ENCODE peak calls at places on chromosomes 13 and 19, in ten cellular contexts. One of them, this sample, is unnamed.

GRCh38 chr19:32203161-32203560 is 142.2 kb upstream of the ZNF507 start:
- DNase-seq in EH: no peak
- DNase-seq in NCI-H1105 treated with DMSO at 0.1 percent for 48 hours: no peak
- DNase-seq in effector CD4-positive, alpha-beta T cell: no peak
- DNase-seq in activated T-helper 1 cell treated with anti-CD3 and anti-CD28 coated beads, Interleukin-2, amount 50 U/mL, for 16 hours: no peak
- DNase-seq in CD4-positive, alpha-beta T cell: no peak
- DNase-seq in IMR-90: no peak
- DNase-seq in adrenal gland: no peak
- DNase-seq in activated CD8-positive, alpha-beta memory T cell treated with anti-CD3 and anti-CD28 coated beads for 48 hours: no peak
- DNase-seq in stimulated activated CD4-positive, alpha-beta T cell treated with anti-CD3 and anti-CD28 coated beads, Interleukin-4, amount 100 ng/mL, for 48 hours: no peak
- DNase-seq in this sample: no peak

GRCh38 chr19:46932346-46932745 is 71.5 kb downstream of the ARHGAP35 start:
- DNase-seq in activated T-helper 1 cell treated with anti-CD3 and anti-CD28 coated beads, Interleukin-2, amount 50 U/mL, for 16 hours: no peak
- DNase-seq in stimulated activated CD4-positive, alpha-beta T cell treated with anti-CD3 and anti-CD28 coated beads, Interleukin-4, amount 100 ng/mL, for 48 hours: no peak
- DNase-seq in effector CD4-positive, alpha-beta T cell: no peak
- DNase-seq in IMR-90: peak; percentile 62
- DNase-seq in CD4-positive, alpha-beta T cell: no peak
- DNase-seq in EH: peak; percentile 88
- DNase-seq in NCI-H1105 treated with DMSO at 0.1 percent for 48 hours: no peak
- DNase-seq in activated CD8-positive, alpha-beta memory T cell treated with anti-CD3 and anti-CD28 coated beads for 48 hours: no peak
- DNase-seq in adrenal gland: no peak
- DNase-seq in this sample: peak; percentile 34

GRCh38 chr19:3073931-3074595 is 11.8 kb upstream of the TLE5 start:
- DNase-seq in activated CD8-positive, alpha-beta memory T cell treated with anti-CD3 and anti-CD28 coated beads for 48 hours: no peak
- DNase-seq in IMR-90: no peak
- DNase-seq in activated T-helper 1 cell treated with anti-CD3 and anti-CD28 coated beads, Interleukin-2, amount 50 U/mL, for 16 hours: no peak
- DNase-seq in adrenal gland: peak; percentile 75
- DNase-seq in effector CD4-positive, alpha-beta T cell: no peak
- DNase-seq in EH: peak; percentile 39
- DNase-seq in CD4-positive, alpha-beta T cell: no peak
- DNase-seq in NCI-H1105 treated with DMSO at 0.1 percent for 48 hours: no peak
- DNase-seq in stimulated activated CD4-positive, alpha-beta T cell treated with anti-CD3 and anti-CD28 coated beads, Interleukin-4, amount 100 ng/mL, for 48 hours: no peak
- DNase-seq in this sample: no peak

GRCh38 chr19:4414800-4415251 is 12.4 kb downstream of the CHAF1A start:
- DNase-seq in adrenal gland: peak; percentile 32
- DNase-seq in stimulated activated CD4-positive, alpha-beta T cell treated with anti-CD3 and anti-CD28 coated beads, Interleukin-4, amount 100 ng/mL, for 48 hours: no peak
- DNase-seq in IMR-90: peak; percentile 61
- DNase-seq in activated CD8-positive, alpha-beta memory T cell treated with anti-CD3 and anti-CD28 coated beads for 48 hours: no peak
- DNase-seq in effector CD4-positive, alpha-beta T cell: no peak
- DNase-seq in activated T-helper 1 cell treated with anti-CD3 and anti-CD28 coated beads, Interleukin-2, amount 50 U/mL, for 16 hours: no peak
- DNase-seq in CD4-positive, alpha-beta T cell: no peak
- DNase-seq in NCI-H1105 treated with DMSO at 0.1 percent for 48 hours: no peak
- DNase-seq in EH: no peak
- DNase-seq in this sample: peak; percentile 36

GRCh38 chr13:33251131-33251629 is 34.4 kb downstream of the STARD13 start:
- DNase-seq in effector CD4-positive, alpha-beta T cell: no peak
- DNase-seq in EH: peak; percentile 98
- DNase-seq in adrenal gland: peak; percentile 85
- DNase-seq in activated T-helper 1 cell treated with anti-CD3 and anti-CD28 coated beads, Interleukin-2, amount 50 U/mL, for 16 hours: no peak
- DNase-seq in stimulated activated CD4-positive, alpha-beta T cell treated with anti-CD3 and anti-CD28 coated beads, Interleukin-4, amount 100 ng/mL, for 48 hours: no peak
- DNase-seq in IMR-90: peak; percentile 99
- DNase-seq in CD4-positive, alpha-beta T cell: no peak
- DNase-seq in activated CD8-positive, alpha-beta memory T cell treated with anti-CD3 and anti-CD28 coated beads for 48 hours: no peak
- DNase-seq in NCI-H1105 treated with DMSO at 0.1 percent for 48 hours: no peak
- DNase-seq in this sample: peak; percentile 95

GRCh38 chr13:33004454-33004853 is 11.8 kb upstream of the KL start:
- DNase-seq in activated CD8-positive, alpha-beta memory T cell treated with anti-CD3 and anti-CD28 coated beads for 48 hours: no peak
- DNase-seq in IMR-90: no peak
- DNase-seq in EH: no peak
- DNase-seq in effector CD4-positive, alpha-beta T cell: no peak
- DNase-seq in activated T-helper 1 cell treated with anti-CD3 and anti-CD28 coated beads, Interleukin-2, amount 50 U/mL, for 16 hours: no peak
- DNase-seq in NCI-H1105 treated with DMSO at 0.1 percent for 48 hours: no peak
- DNase-seq in stimulated activated CD4-positive, alpha-beta T cell treated with anti-CD3 and anti-CD28 coated beads, Interleukin-4, amount 100 ng/mL, for 48 hours: no peak
- DNase-seq in adrenal gland: peak; percentile 29
- DNase-seq in CD4-positive, alpha-beta T cell: no peak
- DNase-seq in this sample: peak; percentile 37

GRCh38 chr19:23896912-23897311 is 17.8 kb upstream of the ZNF726 start:
- DNase-seq in stimulated activated CD4-positive, alpha-beta T cell treated with anti-CD3 and anti-CD28 coated beads, Interleukin-4, amount 100 ng/mL, for 48 hours: no peak
- DNase-seq in effector CD4-positive, alpha-beta T cell: no peak
- DNase-seq in IMR-90: no peak
- DNase-seq in CD4-positive, alpha-beta T cell: no peak
- DNase-seq in NCI-H1105 treated with DMSO at 0.1 percent for 48 hours: no peak
- DNase-seq in activated CD8-positive, alpha-beta memory T cell treated with anti-CD3 and anti-CD28 coated beads for 48 hours: no peak
- DNase-seq in adrenal gland: no peak
- DNase-seq in activated T-helper 1 cell treated with anti-CD3 and anti-CD28 coated beads, Interleukin-2, amount 50 U/mL, for 16 hours: no peak
- DNase-seq in EH: no peak
- DNase-seq in this sample: no peak

GRCh38 chr19:9622531-9622930 is 1.5 kb upstream of the ZNF561 start:
- DNase-seq in effector CD4-positive, alpha-beta T cell: no peak
- DNase-seq in stimulated activated CD4-positive, alpha-beta T cell treated with anti-CD3 and anti-CD28 coated beads, Interleukin-4, amount 100 ng/mL, for 48 hours: no peak
- DNase-seq in NCI-H1105 treated with DMSO at 0.1 percent for 48 hours: no peak
- DNase-seq in IMR-90: no peak
- DNase-seq in adrenal gland: no peak
- DNase-seq in activated T-helper 1 cell treated with anti-CD3 and anti-CD28 coated beads, Interleukin-2, amount 50 U/mL, for 16 hours: no peak
- DNase-seq in EH: peak; percentile 52
- DNase-seq in activated CD8-positive, alpha-beta memory T cell treated with anti-CD3 and anti-CD28 coated beads for 48 hours: no peak
- DNase-seq in CD4-positive, alpha-beta T cell: no peak
- DNase-seq in this sample: no peak

GRCh38 chr13:50911051-50911690 is 1.6 kb downstream of the RNASEH2B start:
- DNase-seq in NCI-H1105 treated with DMSO at 0.1 percent for 48 hours: no peak
- DNase-seq in EH: peak; percentile 11
- DNase-seq in CD4-positive, alpha-beta T cell: no peak
- DNase-seq in effector CD4-positive, alpha-beta T cell: no peak
- DNase-seq in stimulated activated CD4-positive, alpha-beta T cell treated with anti-CD3 and anti-CD28 coated beads, Interleukin-4, amount 100 ng/mL, for 48 hours: no peak
- DNase-seq in IMR-90: no peak
- DNase-seq in activated T-helper 1 cell treated with anti-CD3 and anti-CD28 coated beads, Interleukin-2, amount 50 U/mL, for 16 hours: no peak
- DNase-seq in activated CD8-positive, alpha-beta memory T cell treated with anti-CD3 and anti-CD28 coated beads for 48 hours: no peak
- DNase-seq in adrenal gland: no peak
- DNase-seq in this sample: no peak

GRCh38 chr19:4304509-4305252 is at the start of gene FSD1:
- DNase-seq in EH: peak; percentile 71
- DNase-seq in activated CD8-positive, alpha-beta memory T cell treated with anti-CD3 and anti-CD28 coated beads for 48 hours: peak; percentile 70
- DNase-seq in stimulated activated CD4-positive, alpha-beta T cell treated with anti-CD3 and anti-CD28 coated beads, Interleukin-4, amount 100 ng/mL, for 48 hours: peak; percentile 77
- DNase-seq in IMR-90: peak; percentile 40
- DNase-seq in adrenal gland: no peak
- DNase-seq in activated T-helper 1 cell treated with anti-CD3 and anti-CD28 coated beads, Interleukin-2, amount 50 U/mL, for 16 hours: no peak
- DNase-seq in CD4-positive, alpha-beta T cell: peak; percentile 68
- DNase-seq in NCI-H1105 treated with DMSO at 0.1 percent for 48 hours: peak; percentile 67
- DNase-seq in effector CD4-positive, alpha-beta T cell: peak; percentile 28
- DNase-seq in this sample: peak; percentile 20

GRCh38 chr13:26042781-26043180 is 9.0 kb downstream of the SHISA2 start:
- DNase-seq in activated CD8-positive, alpha-beta memory T cell treated with anti-CD3 and anti-CD28 coated beads for 48 hours: no peak
- DNase-seq in CD4-positive, alpha-beta T cell: no peak
- DNase-seq in effector CD4-positive, alpha-beta T cell: no peak
- DNase-seq in activated T-helper 1 cell treated with anti-CD3 and anti-CD28 coated beads, Interleukin-2, amount 50 U/mL, for 16 hours: no peak
- DNase-seq in adrenal gland: no peak
- DNase-seq in NCI-H1105 treated with DMSO at 0.1 percent for 48 hours: no peak
- DNase-seq in IMR-90: no peak
- DNase-seq in stimulated activated CD4-positive, alpha-beta T cell treated with anti-CD3 and anti-CD28 coated beads, Interleukin-4, amount 100 ng/mL, for 48 hours: no peak
- DNase-seq in EH: no peak
- DNase-seq in this sample: no peak

GRCh38 chr19:38375748-38376147 is 1.4 kb downstream of the PSMD8 start:
- DNase-seq in EH: peak; percentile 67
- DNase-seq in activated T-helper 1 cell treated with anti-CD3 and anti-CD28 coated beads, Interleukin-2, amount 50 U/mL, for 16 hours: no peak
- DNase-seq in adrenal gland: no peak
- DNase-seq in NCI-H1105 treated with DMSO at 0.1 percent for 48 hours: no peak
- DNase-seq in IMR-90: peak; percentile 20
- DNase-seq in CD4-positive, alpha-beta T cell: no peak
- DNase-seq in effector CD4-positive, alpha-beta T cell: no peak
- DNase-seq in stimulated activated CD4-positive, alpha-beta T cell treated with anti-CD3 and anti-CD28 coated beads, Interleukin-4, amount 100 ng/mL, for 48 hours: no peak
- DNase-seq in activated CD8-positive, alpha-beta memory T cell treated with anti-CD3 and anti-CD28 coated beads for 48 hours: no peak
- DNase-seq in this sample: peak; percentile 17

GRCh38 chr19:29389495-29389894 is 136.3 kb upstream of the VSTM2B start:
- DNase-seq in effector CD4-positive, alpha-beta T cell: no peak
- DNase-seq in CD4-positive, alpha-beta T cell: no peak
- DNase-seq in stimulated activated CD4-positive, alpha-beta T cell treated with anti-CD3 and anti-CD28 coated beads, Interleukin-4, amount 100 ng/mL, for 48 hours: no peak
- DNase-seq in IMR-90: no peak
- DNase-seq in activated CD8-positive, alpha-beta memory T cell treated with anti-CD3 and anti-CD28 coated beads for 48 hours: no peak
- DNase-seq in adrenal gland: no peak
- DNase-seq in activated T-helper 1 cell treated with anti-CD3 and anti-CD28 coated beads, Interleukin-2, amount 50 U/mL, for 16 hours: no peak
- DNase-seq in NCI-H1105 treated with DMSO at 0.1 percent for 48 hours: no peak
- DNase-seq in EH: no peak
- DNase-seq in this sample: no peak

GRCh38 chr13:50244913-50245574 is 229.8 kb downstream of the KCNRG start:
- DNase-seq in NCI-H1105 treated with DMSO at 0.1 percent for 48 hours: no peak
- DNase-seq in CD4-positive, alpha-beta T cell: no peak
- DNase-seq in effector CD4-positive, alpha-beta T cell: no peak
- DNase-seq in activated T-helper 1 cell treated with anti-CD3 and anti-CD28 coated beads, Interleukin-2, amount 50 U/mL, for 16 hours: no peak
- DNase-seq in EH: peak; percentile 86
- DNase-seq in IMR-90: peak; percentile 88
- DNase-seq in adrenal gland: peak; percentile 32
- DNase-seq in activated CD8-positive, alpha-beta memory T cell treated with anti-CD3 and anti-CD28 coated beads for 48 hours: no peak
- DNase-seq in stimulated activated CD4-positive, alpha-beta T cell treated with anti-CD3 and anti-CD28 coated beads, Interleukin-4, amount 100 ng/mL, for 48 hours: peak; percentile 28
- DNase-seq in this sample: peak; percentile 79

GRCh38 chr13:38045278-38046048 is 175.9 kb upstream of the TRPC4 start:
- DNase-seq in CD4-positive, alpha-beta T cell: no peak
- DNase-seq in EH: peak; percentile 68
- DNase-seq in effector CD4-positive, alpha-beta T cell: no peak
- DNase-seq in stimulated activated CD4-positive, alpha-beta T cell treated with anti-CD3 and anti-CD28 coated beads, Interleukin-4, amount 100 ng/mL, for 48 hours: no peak
- DNase-seq in NCI-H1105 treated with DMSO at 0.1 percent for 48 hours: no peak
- DNase-seq in IMR-90: peak; percentile 33
- DNase-seq in activated T-helper 1 cell treated with anti-CD3 and anti-CD28 coated beads, Interleukin-2, amount 50 U/mL, for 16 hours: no peak
- DNase-seq in adrenal gland: no peak
- DNase-seq in activated CD8-positive, alpha-beta memory T cell treated with anti-CD3 and anti-CD28 coated beads for 48 hours: no peak
- DNase-seq in this sample: no peak

GRCh38 chr19:6663236-6664187 is 6.4 kb downstream of the TNFSF14 start:
- DNase-seq in activated CD8-positive, alpha-beta memory T cell treated with anti-CD3 and anti-CD28 coated beads for 48 hours: no peak
- DNase-seq in adrenal gland: no peak
- DNase-seq in stimulated activated CD4-positive, alpha-beta T cell treated with anti-CD3 and anti-CD28 coated beads, Interleukin-4, amount 100 ng/mL, for 48 hours: no peak
- DNase-seq in IMR-90: no peak
- DNase-seq in EH: no peak
- DNase-seq in NCI-H1105 treated with DMSO at 0.1 percent for 48 hours: no peak
- DNase-seq in CD4-positive, alpha-beta T cell: no peak
- DNase-seq in effector CD4-positive, alpha-beta T cell: peak; percentile 25
- DNase-seq in activated T-helper 1 cell treated with anti-CD3 and anti-CD28 coated beads, Interleukin-2, amount 50 U/mL, for 16 hours: no peak
- DNase-seq in this sample: no peak

GRCh38 chr19:7622933-7623685 is 6.2 kb downstream of the XAB2 start:
- DNase-seq in adrenal gland: no peak
- DNase-seq in IMR-90: no peak
- DNase-seq in NCI-H1105 treated with DMSO at 0.1 percent for 48 hours: no peak
- DNase-seq in activated T-helper 1 cell treated with anti-CD3 and anti-CD28 coated beads, Interleukin-2, amount 50 U/mL, for 16 hours: no peak
- DNase-seq in EH: no peak
- DNase-seq in stimulated activated CD4-positive, alpha-beta T cell treated with anti-CD3 and anti-CD28 coated beads, Interleukin-4, amount 100 ng/mL, for 48 hours: no peak
- DNase-seq in activated CD8-positive, alpha-beta memory T cell treated with anti-CD3 and anti-CD28 coated beads for 48 hours: no peak
- DNase-seq in effector CD4-positive, alpha-beta T cell: no peak
- DNase-seq in CD4-positive, alpha-beta T cell: no peak
- DNase-seq in this sample: no peak

GRCh38 chr19:47497073-47497766 is 13.2 kb upstream of the KPTN start:
- DNase-seq in activated T-helper 1 cell treated with anti-CD3 and anti-CD28 coated beads, Interleukin-2, amount 50 U/mL, for 16 hours: no peak
- DNase-seq in IMR-90: no peak
- DNase-seq in stimulated activated CD4-positive, alpha-beta T cell treated with anti-CD3 and anti-CD28 coated beads, Interleukin-4, amount 100 ng/mL, for 48 hours: no peak
- DNase-seq in EH: no peak
- DNase-seq in activated CD8-positive, alpha-beta memory T cell treated with anti-CD3 and anti-CD28 coated beads for 48 hours: no peak
- DNase-seq in adrenal gland: no peak
- DNase-seq in effector CD4-positive, alpha-beta T cell: no peak
- DNase-seq in CD4-positive, alpha-beta T cell: no peak
- DNase-seq in NCI-H1105 treated with DMSO at 0.1 percent for 48 hours: no peak
- DNase-seq in this sample: no peak

GRCh38 chr19:16285769-16286564 is 38.7 kb upstream of the KLF2 start:
- DNase-seq in IMR-90: no peak
- DNase-seq in CD4-positive, alpha-beta T cell: no peak
- DNase-seq in EH: peak; percentile 4
- DNase-seq in activated CD8-positive, alpha-beta memory T cell treated with anti-CD3 and anti-CD28 coated beads for 48 hours: no peak
- DNase-seq in stimulated activated CD4-positive, alpha-beta T cell treated with anti-CD3 and anti-CD28 coated beads, Interleukin-4, amount 100 ng/mL, for 48 hours: no peak
- DNase-seq in NCI-H1105 treated with DMSO at 0.1 percent for 48 hours: peak; percentile 4
- DNase-seq in activated T-helper 1 cell treated with anti-CD3 and anti-CD28 coated beads, Interleukin-2, amount 50 U/mL, for 16 hours: no peak
- DNase-seq in effector CD4-positive, alpha-beta T cell: no peak
- DNase-seq in adrenal gland: no peak
- DNase-seq in this sample: no peak

GRCh38 chr19:3981373-3981735 is 3.9 kb downstream of the EEF2 start:
- DNase-seq in activated T-helper 1 cell treated with anti-CD3 and anti-CD28 coated beads, Interleukin-2, amount 50 U/mL, for 16 hours: no peak
- DNase-seq in NCI-H1105 treated with DMSO at 0.1 percent for 48 hours: no peak
- DNase-seq in stimulated activated CD4-positive, alpha-beta T cell treated with anti-CD3 and anti-CD28 coated beads, Interleukin-4, amount 100 ng/mL, for 48 hours: no peak
- DNase-seq in effector CD4-positive, alpha-beta T cell: no peak
- DNase-seq in adrenal gland: no peak
- DNase-seq in EH: no peak
- DNase-seq in activated CD8-positive, alpha-beta memory T cell treated with anti-CD3 and anti-CD28 coated beads for 48 hours: no peak
- DNase-seq in IMR-90: no peak
- DNase-seq in CD4-positive, alpha-beta T cell: no peak
- DNase-seq in this sample: no peak

GRCh38 chr13:30042891-30043630 is 192.6 kb upstream of the UBL3 start:
- DNase-seq in stimulated activated CD4-positive, alpha-beta T cell treated with anti-CD3 and anti-CD28 coated beads, Interleukin-4, amount 100 ng/mL, for 48 hours: no peak
- DNase-seq in IMR-90: no peak
- DNase-seq in CD4-positive, alpha-beta T cell: no peak
- DNase-seq in adrenal gland: no peak
- DNase-seq in activated CD8-positive, alpha-beta memory T cell treated with anti-CD3 and anti-CD28 coated beads for 48 hours: no peak
- DNase-seq in effector CD4-positive, alpha-beta T cell: no peak
- DNase-seq in EH: no peak
- DNase-seq in NCI-H1105 treated with DMSO at 0.1 percent for 48 hours: no peak
- DNase-seq in activated T-helper 1 cell treated with anti-CD3 and anti-CD28 coated beads, Interleukin-2, amount 50 U/mL, for 16 hours: no peak
- DNase-seq in this sample: no peak

GRCh38 chr19:44566984-44567383 is 37.5 kb upstream of the CEACAM20 start:
- DNase-seq in activated T-helper 1 cell treated with anti-CD3 and anti-CD28 coated beads, Interleukin-2, amount 50 U/mL, for 16 hours: no peak
- DNase-seq in NCI-H1105 treated with DMSO at 0.1 percent for 48 hours: no peak
- DNase-seq in EH: no peak
- DNase-seq in IMR-90: no peak
- DNase-seq in CD4-positive, alpha-beta T cell: no peak
- DNase-seq in adrenal gland: no peak
- DNase-seq in effector CD4-positive, alpha-beta T cell: no peak
- DNase-seq in stimulated activated CD4-positive, alpha-beta T cell treated with anti-CD3 and anti-CD28 coated beads, Interleukin-4, amount 100 ng/mL, for 48 hours: no peak
- DNase-seq in activated CD8-positive, alpha-beta memory T cell treated with anti-CD3 and anti-CD28 coated beads for 48 hours: no peak
- DNase-seq in this sample: no peak

GRCh38 chr13:18996627-18997051 is 185.0 kb downstream of the TUBA3C start:
- DNase-seq in adrenal gland: no peak
- DNase-seq in CD4-positive, alpha-beta T cell: no peak
- DNase-seq in activated CD8-positive, alpha-beta memory T cell treated with anti-CD3 and anti-CD28 coated beads for 48 hours: no peak
- DNase-seq in EH: no peak
- DNase-seq in activated T-helper 1 cell treated with anti-CD3 and anti-CD28 coated beads, Interleukin-2, amount 50 U/mL, for 16 hours: no peak
- DNase-seq in NCI-H1105 treated with DMSO at 0.1 percent for 48 hours: no peak
- DNase-seq in stimulated activated CD4-positive, alpha-beta T cell treated with anti-CD3 and anti-CD28 coated beads, Interleukin-4, amount 100 ng/mL, for 48 hours: no peak
- DNase-seq in IMR-90: no peak
- DNase-seq in effector CD4-positive, alpha-beta T cell: no peak
- DNase-seq in this sample: no peak